ENCODE peak calls at places on chromosomes 11 and 22, in eight cellular contexts. J is stimulated activated CD8-positive, alpha-beta memory T cell treated with anti-CD3 and anti-CD28 coated beads, Interleukin-2, amount 100 ng/mL, for 48 hours; N is stimulated activated CD4-positive, alpha-beta T cell treated with anti-CD3 and anti-CD28 coated beads, Interleukin-15, amount 100 ng/mL, for 1 hour; U is head of caudate nucleus; L is COR-L47; M is KG1; S is stimulated activated naive CD4-positive, alpha-beta T cell; W is epithelial cell of esophagus. H is an unnamed sample.

GRCh38 chr11:12079726-12080556 is 30.4 kb upstream of the MICAL2 start:
- DNase-seq in J (no peak), N (no peak), U (peak; percentile 32), L (no peak), M (no peak), S (no peak), W (peak; percentile 98), H (no peak)

GRCh38 chr11:64340671-64341335 is 799 bp downstream of the CCDC88B start:
- DNase-seq in J (peak; percentile 85), N (peak; percentile 64), U (no peak), L (no peak), M (peak; percentile 31), S (peak; percentile 23), W (no peak), H (peak; percentile 76)

GRCh38 chr11:76560219-76560618 is 110.3 kb downstream of the LRRC32 start:
- DNase-seq in J (no peak), N (no peak), U (no peak), L (no peak), M (no peak), S (no peak), W (peak; percentile 50), H (no peak)

GRCh38 chr11:68031136-68031459 is 617 bp downstream of the NDUFS8 start:
- DNase-seq in J (no peak), N (no peak), U (no peak), L (no peak), M (no peak), S (no peak), W (no peak), H (no peak)

GRCh38 chr11:2518983-2519340 is 74.2 kb downstream of the KCNQ1 start:
- DNase-seq in J (no peak), N (peak; percentile 0), U (no peak), L (no peak), M (no peak), S (no peak), W (no peak), H (no peak)

GRCh38 chr11:27997344-27997743 is 110.6 kb downstream of the KIF18A start:
- DNase-seq in J (no peak), N (no peak), U (no peak), L (no peak), M (no peak), S (no peak), W (no peak), H (no peak)

GRCh38 chr11:71485063-71485399 is 32.0 kb downstream of the NADSYN1 start:
- DNase-seq in J (no peak), N (no peak), U (no peak), L (no peak), M (no peak), S (no peak), W (no peak), H (no peak)

GRCh38 chr11:65743928-65744698 is 23.5 kb upstream of the RNASEH2C start:
- DNase-seq in J (peak; percentile 13), N (no peak), U (no peak), L (peak; percentile 42), M (no peak), S (no peak), W (peak; percentile 39), H (peak; percentile 55)

GRCh38 chr22:20312396-20313191 is 7.3 kb downstream of the DGCR6L start:
- DNase-seq in J (no peak), N (no peak), U (no peak), L (no peak), M (no peak), S (no peak), W (no peak), H (no peak)

GRCh38 chr11:84993386-84993785 is 633.8 kb downstream of the DLG2 start:
- DNase-seq in J (no peak), N (no peak), U (no peak), L (peak; percentile 5), M (no peak), S (no peak), W (peak; percentile 59), H (no peak)

GRCh38 chr11:106159846-106160245 is 82.4 kb downstream of the AASDHPPT start:
- DNase-seq in J (no peak), N (no peak), U (no peak), L (no peak), M (no peak), S (no peak), W (peak; percentile 68), H (no peak)

GRCh38 chr11:128548655-128549255 is 38.6 kb downstream of the ETS1 start:
- DNase-seq in J (no peak), N (no peak), U (peak; percentile 21), L (no peak), M (peak; percentile 74), S (peak; percentile 16), W (no peak), H (peak; percentile 86)

GRCh38 chr22:50267591-50268390 is 2.4 kb downstream of the MAPK11 start:
- DNase-seq in J (peak; percentile 54), N (no peak), U (peak; percentile 71), L (no peak), M (no peak), S (no peak), W (peak; percentile 80), H (no peak)

GRCh38 chr11:77002776-77003175 is 31.4 kb upstream of the B3GNT6 start:
- DNase-seq in J (no peak), N (no peak), U (no peak), L (no peak), M (no peak), S (no peak), W (no peak), H (no peak)

GRCh38 chr11:18384157-18384641 is 10.2 kb upstream of the LDHA start:
- DNase-seq in J (no peak), N (no peak), U (no peak), L (peak; percentile 2), M (no peak), S (no peak), W (peak; percentile 81), H (peak; percentile 64)

GRCh38 chr11:118051611-118052461 is 25.0 kb upstream of the TMPRSS4 start:
- DNase-seq in J (peak; percentile 46), N (peak; percentile 48), U (no peak), L (no peak), M (no peak), S (peak; percentile 88), W (no peak), H (no peak)

GRCh38 chr11:62015615-62016014 is 48.2 kb upstream of the FTH1 start:
- DNase-seq in J (no peak), N (no peak), U (no peak), L (no peak), M (no peak), S (no peak), W (no peak), H (no peak)

GRCh38 chr22:25420471-25420924 is 144.0 kb upstream of the GRK3 start:
- DNase-seq in J (no peak), N (no peak), U (no peak), L (no peak), M (no peak), S (no peak), W (no peak), H (no peak)